ENCODE peak calls at places on chromosomes 13 and 19, in seven cellular contexts. W is uterus, O is fibroblast of the aortic adventitia, I is gastrocnemius medialis, G is dermis blood vessel endothelial cell, A is substantia nigra, R is brain microvascular endothelial cell. J is an unnamed sample.

GRCh38 chr19:42440357-42441046 is 2.2 kb downstream of the CXCL17 start:
- DNase-seq in O (peak), W (peak), A (peak), G (peak), I (peak), R (peak), J (peak)

GRCh38 chr19:5340637-5341447 is at the start of gene PTPRS:
- DNase-seq in I (peak), W (peak), G (peak), A (peak), O (peak), R (peak), J (peak)

GRCh38 chr19:21210037-21210621 is 68.3 kb downstream of the ZNF431 start:
- DNase-seq in G (no peak), O (no peak), I (no peak), A (no peak), W (no peak), R (no peak), J (no peak)

GRCh38 chr13:36151591-36151990 is 20.4 kb upstream of the DCLK1 start:
- DNase-seq in G (no peak), R (no peak), W (no peak), I (no peak), A (no peak), O (peak), J (no peak)

GRCh38 chr13:109427148-109427547 is 359.2 kb downstream of the IRS2 start:
- DNase-seq in O (no peak), A (no peak), W (no peak), G (no peak), R (peak), I (no peak), J (peak)

GRCh38 chr13:80386001-80386400 is 45.1 kb upstream of the SPRY2 start:
- DNase-seq in I (no peak), O (no peak), A (no peak), G (no peak), W (no peak), R (no peak), J (no peak)

GRCh38 chr19:43504426-43505185 is at the start of gene PHLDB3:
- DNase-seq in G (peak), W (no peak), R (no peak), A (peak), O (no peak), I (no peak), J (no peak)

GRCh38 chr19:11018179-11018578 is 57.3 kb downstream of the SMARCA4 start:
- DNase-seq in R (no peak), I (no peak), G (no peak), O (no peak), W (peak), A (no peak), J (peak)

GRCh38 chr13:78194904-78195639 is 276.4 kb upstream of the EDNRB start:
- DNase-seq in O (peak), R (no peak), W (no peak), I (no peak), G (no peak), A (no peak), J (peak)

GRCh38 chr19:18173572-18174294 is at the start of gene IFI30:
- DNase-seq in R (no peak), W (peak), G (peak), A (peak), I (no peak), O (peak), J (no peak)

GRCh38 chr19:572891-573825 is 762 bp downstream of the BSG start:
- DNase-seq in A (peak), G (peak), I (peak), W (peak), O (peak), R (peak), J (no peak)

J was measured in astrocyte.